ENCODE peak calls at places on chromosomes 11 and 22, in five cellular contexts. J is left ventricle myocardium inferior; V is CD8-positive, alpha-beta T cell; O is dorsolateral prefrontal cortex; A is cardiac muscle cell. H is an unnamed sample.

GRCh38 chr22:19979712-19980493 is 36.7 kb downstream of the ARVCF start:
- DNase-seq in O (no peak), V (no peak), A (no peak), J (no peak), H (no peak)

GRCh38 chr22:44576311-44577260 is 78.6 kb upstream of the RTL6 start:
- DNase-seq in O (no peak), V (no peak), A (no peak), J (no peak), H (no peak)

GRCh38 chr22:36886016-36886415 is 25.2 kb downstream of the NCF4 start:
- DNase-seq in A (no peak), V (no peak), O (no peak), J (no peak), H (no peak)

GRCh38 chr22:41862530-41863266 is 29.8 kb downstream of the SREBF2 start:
- DNase-seq in A (peak), J (no peak), O (no peak), V (no peak), H (no peak)

GRCh38 chr22:39938509-39938908 is 21.7 kb upstream of the TMA7B start:
- DNase-seq in A (no peak), O (no peak), V (peak), J (no peak), H (no peak)

GRCh38 chr22:19872779-19873137 is 18.1 kb upstream of the GNB1L start:
- DNase-seq in A (no peak), V (no peak), J (no peak), O (no peak), H (no peak)

GRCh38 chr22:31082606-31083376 is 1.7 kb downstream of the SMTN start:
- DNase-seq in J (peak), A (peak), V (peak), O (no peak), H (peak)

GRCh38 chr22:44088976-44089570 is 65.0 kb downstream of the PARVB start:
- DNase-seq in O (peak), A (no peak), V (no peak), J (peak), H (no peak)

GRCh38 chr22:48415535-48415934 is 1412.1 kb downstream of the BRD1 start:
- DNase-seq in A (no peak), J (no peak), V (no peak), O (no peak), H (no peak)

GRCh38 chr11:12802418-12803085 is 128.3 kb downstream of the TEAD1 start:
- DNase-seq in J (no peak), O (peak), V (no peak), A (no peak), H (no peak)

GRCh38 chr11:15446929-15447328 is 332.2 kb downstream of the INSC start:
- DNase-seq in A (no peak), V (no peak), J (no peak), O (no peak), H (no peak)

GRCh38 chr22:27804683-27805297 is 3.2 kb upstream of the MN1 start:
- DNase-seq in J (peak), O (peak), V (peak), A (peak), H (peak)

GRCh38 chr11:19929147-19929546 is 216.5 kb downstream of the NAV2 start:
- DNase-seq in O (no peak), A (no peak), J (no peak), V (no peak), H (no peak)

GRCh38 chr11:76310832-76311231 is 70.1 kb downstream of the THAP12 start:
- DNase-seq in V (no peak), J (no peak), A (no peak), O (no peak), H (no peak)

GRCh38 chr11:116650052-116650451 is 122.7 kb downstream of the BUD13 start:
- DNase-seq in J (no peak), O (no peak), V (no peak), A (no peak), H (no peak)

GRCh38 chr11:111336582-111337256 is 38.4 kb downstream of the POU2AF3 start:
- DNase-seq in J (no peak), V (no peak), O (no peak), A (no peak), H (no peak)

GRCh38 chr11:36601145-36601544 is 3.1 kb upstream of the RAG2 start:
- DNase-seq in V (no peak), O (no peak), J (no peak), A (no peak), H (no peak)

GRCh38 chr22:29636751-29637150 is 33.3 kb downstream of the NF2 start:
- DNase-seq in A (no peak), V (no peak), O (no peak), J (no peak), H (no peak)

GRCh38 chr22:29635734-29636357 is 32.4 kb downstream of the NF2 start:
- DNase-seq in J (no peak), V (no peak), A (peak), O (no peak), H (no peak)

GRCh38 chr22:29639096-29639495 is 35.7 kb downstream of the NF2 start:
- DNase-seq in O (no peak), A (no peak), V (no peak), J (no peak), H (no peak)

GRCh38 chr22:29641052-29641780 is 37.8 kb downstream of the NF2 start:
- DNase-seq in V (no peak), A (no peak), O (no peak), J (no peak), H (no peak)

DNA sequence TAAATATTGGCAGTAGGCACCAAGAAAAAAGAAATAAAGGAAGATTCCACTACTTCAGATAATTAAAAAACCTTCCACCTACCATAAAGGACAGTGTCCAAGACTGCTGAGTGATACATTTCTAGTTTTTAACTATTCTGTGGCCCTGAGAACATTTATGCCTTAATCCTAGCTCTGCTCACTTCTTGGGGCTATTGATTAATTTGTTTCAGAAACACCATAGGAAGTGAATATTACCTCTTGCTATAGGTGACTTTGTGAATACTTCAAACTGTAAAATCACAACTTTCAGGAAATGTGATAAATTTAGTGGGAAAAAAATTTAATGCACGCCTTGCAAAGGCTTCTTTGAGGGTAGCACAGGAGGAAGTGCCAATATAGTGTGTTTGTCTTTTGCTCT is 35.2 kb downstream of the NF2 start:
- DNase-seq in J (no peak), O (no peak), V (no peak), A (no peak), H (no peak)
- H3K4me3 ChIP-seq in J (no peak), O (no peak), V (no peak), A (no peak), H (no peak)

DNA sequence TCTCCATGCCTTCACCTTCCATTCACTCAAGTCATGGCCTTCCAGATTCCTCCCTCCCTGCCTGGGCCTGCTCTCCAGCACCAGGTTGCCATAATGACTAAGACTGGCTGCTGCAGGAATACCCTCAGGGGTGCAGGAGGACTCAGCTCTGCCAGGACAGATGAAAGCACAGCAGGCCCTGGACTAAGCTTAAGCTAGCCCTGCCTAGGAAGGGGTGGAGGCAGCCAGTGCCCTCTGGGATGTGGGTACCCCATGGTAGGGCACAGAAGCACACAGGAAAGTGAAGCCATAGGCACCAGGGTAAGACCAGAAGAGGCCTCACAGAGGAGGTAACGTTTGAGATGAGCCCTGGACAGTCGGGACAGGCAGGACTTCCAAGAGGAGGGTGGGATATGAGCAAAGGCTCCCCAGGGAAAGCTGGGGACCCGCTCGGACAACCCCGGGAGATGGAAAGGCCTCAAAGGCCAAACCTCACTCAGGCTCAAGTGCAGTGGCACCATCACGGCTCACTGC is 3.0 kb upstream of the RIN1 start:
- DNase-seq in V (no peak), J (no peak), A (no peak), O (no peak), H (no peak)
- H3K27ac ChIP-seq in V (no peak), J (no peak), A (no peak), O (no peak), H (no peak)

GRCh38 chr11:73461335-73461840 is 85.2 kb downstream of the RELT start:
- DNase-seq in O (no peak), J (no peak), V (no peak), A (no peak), H (no peak)

GRCh38 chr11:73464347-73464746 is 88.1 kb downstream of the RELT start:
- DNase-seq in V (no peak), A (peak), J (no peak), O (no peak), H (no peak)

GRCh38 chr11:73463359-73463758 is 87.2 kb downstream of the RELT start:
- DNase-seq in O (no peak), V (no peak), J (no peak), A (no peak), H (no peak)

GRCh38 chr11:73465019-73465675 is 88.9 kb downstream of the RELT start:
- DNase-seq in O (no peak), A (no peak), V (no peak), J (no peak), H (no peak)

GRCh38 chr11:73461844-73462435 is 85.7 kb downstream of the RELT start:
- DNase-seq in A (no peak), O (no peak), V (no peak), J (no peak), H (no peak)
- H3K4me3 ChIP-seq in A (no peak), O (no peak), V (no peak), J (no peak), H (no peak)

DNA sequence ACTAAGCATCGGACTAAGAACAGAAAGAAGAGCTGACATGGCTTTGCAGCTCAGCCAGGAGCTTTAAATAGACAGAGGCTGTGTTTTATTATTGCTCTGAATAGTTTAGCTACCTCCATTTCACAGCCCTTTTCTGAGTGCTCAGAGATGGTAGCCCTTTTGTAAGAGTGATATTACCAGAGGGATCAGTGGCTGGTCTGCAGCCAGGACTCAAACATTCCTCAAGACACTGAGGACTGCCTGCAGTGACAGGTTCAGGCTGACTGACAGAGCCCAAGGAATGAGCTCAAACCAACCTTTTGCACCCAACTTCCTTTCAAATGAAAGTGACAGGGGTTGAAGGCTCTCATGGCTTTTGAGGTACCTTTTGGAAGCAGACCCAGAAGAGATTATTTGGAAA is 189.0 kb downstream of the DDX10 start:
- DNase-seq in J (peak), A (peak), V (no peak), O (no peak), H (no peak)
- H3K27ac ChIP-seq in J (peak), A (peak), V (peak), O (peak), H (peak)

GRCh38 chr22:29740216-29740615 is 20.4 kb downstream of the CABP7 start:
- DNase-seq in A (no peak), V (no peak), O (no peak), J (no peak), H (no peak)

GRCh38 chr22:29738118-29738815 is 18.5 kb downstream of the CABP7 start:
- DNase-seq in V (no peak), J (no peak), A (no peak), O (no peak), H (no peak)

GRCh38 chr22:29734853-29735252 is 15.1 kb downstream of the CABP7 start:
- DNase-seq in A (no peak), V (no peak), O (no peak), J (no peak), H (no peak)

GRCh38 chr22:29739346-29739875 is 19.6 kb downstream of the CABP7 start:
- DNase-seq in V (no peak), O (no peak), A (no peak), J (no peak), H (no peak)

DNA sequence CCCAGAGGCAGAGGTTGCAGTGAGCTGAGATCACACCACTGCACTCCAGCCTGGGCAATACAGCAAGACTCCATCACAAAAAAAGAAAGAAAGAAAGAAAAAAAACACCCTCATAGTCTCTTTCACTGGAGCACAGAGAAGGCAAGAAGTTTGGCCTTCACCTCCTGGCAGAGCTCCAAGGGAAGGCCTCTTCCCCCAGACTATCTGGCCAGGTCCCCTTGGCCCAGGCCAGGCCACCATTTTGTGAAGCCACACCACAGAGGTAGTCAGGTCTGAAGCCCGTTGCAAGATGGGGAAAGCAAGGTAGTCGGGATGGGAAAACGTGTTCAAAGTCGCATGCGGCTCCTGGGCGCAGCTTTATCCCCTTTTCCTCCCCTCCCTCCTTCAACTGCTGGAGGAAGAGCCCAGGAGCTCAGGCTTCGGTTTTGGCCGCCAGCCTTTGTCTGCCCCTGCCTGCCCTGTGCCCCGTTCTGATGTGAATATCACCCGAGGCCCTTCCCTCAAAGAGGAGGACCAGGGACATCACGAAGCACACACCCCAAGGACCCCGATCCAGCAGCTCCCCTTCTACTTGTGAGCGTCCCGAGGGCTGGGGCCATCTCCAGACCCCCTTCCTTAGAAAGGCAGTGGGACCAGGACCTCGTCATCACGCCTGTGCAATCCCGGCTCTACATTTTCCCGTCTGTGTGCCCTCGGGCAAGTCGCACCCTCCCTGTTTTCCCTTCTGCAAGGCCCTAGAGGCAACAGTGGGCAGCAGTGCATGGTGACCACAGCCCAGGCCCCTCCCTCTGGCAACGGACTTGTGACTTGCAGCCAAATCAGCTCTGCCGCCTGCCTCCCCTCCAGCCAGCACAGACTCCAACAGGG is 17.7 kb downstream of the CABP7 start:
- DNase-seq in V (no peak), J (peak), O (no peak), A (no peak), H (no peak)
- H3K4me3 ChIP-seq in V (no peak), J (no peak), O (no peak), A (no peak), H (no peak)

GRCh38 chr11:26929806-26930517 is 64.0 kb upstream of the FIBIN start:
- DNase-seq in V (no peak), O (no peak), J (no peak), A (no peak), H (no peak)
- H3K27ac ChIP-seq in V (no peak), O (no peak), J (peak), A (no peak), H (no peak)

DNA sequence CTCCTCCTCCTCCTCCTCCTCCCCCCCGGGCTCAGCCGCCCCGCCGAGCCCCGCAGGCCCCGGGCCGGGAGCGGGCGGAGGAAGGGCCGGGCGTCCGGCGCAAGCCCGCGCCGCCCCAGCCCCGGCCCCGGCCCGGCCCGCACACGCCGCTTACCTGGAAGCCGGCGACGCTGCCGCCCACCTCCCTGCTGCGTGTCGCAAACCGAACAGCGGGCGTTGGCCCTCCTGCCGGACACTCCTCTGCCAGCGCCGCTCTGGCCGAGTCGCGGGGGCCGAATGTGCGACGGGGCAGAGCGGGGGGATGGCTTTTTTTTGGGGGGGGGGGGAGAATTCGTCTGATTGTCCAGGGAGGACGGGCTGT is 1.1 kb downstream of the IGF2 start:
- DNase-seq in V (no peak), A (peak), O (no peak), J (no peak), H (no peak)
- H3K4me3 ChIP-seq in V (peak), A (peak), O (no peak), J (peak), H (no peak)

GRCh38 chr11:8787372-8787771 is 104.8 kb downstream of the RPL27A start:
- DNase-seq in O (no peak), V (no peak), J (no peak), A (no peak), H (no peak)
- H3K27ac ChIP-seq in O (no peak), V (no peak), J (peak), A (no peak), H (no peak)

GRCh38 chr11:40291304-40292100 is 1168.0 kb downstream of the LRRC4C start:
- DNase-seq in A (no peak), J (no peak), O (peak), V (no peak), H (no peak)

GRCh38 chr11:40295466-40295865 is 1164.0 kb downstream of the LRRC4C start:
- DNase-seq in A (no peak), O (no peak), J (no peak), V (no peak), H (no peak)

GRCh38 chr11:40294343-40294723 is 1165.1 kb downstream of the LRRC4C start:
- DNase-seq in A (no peak), O (no peak), V (no peak), J (no peak), H (no peak)

GRCh38 chr11:40292636-40293585 is 1166.5 kb downstream of the LRRC4C start:
- DNase-seq in O (no peak), V (no peak), A (no peak), J (no peak), H (no peak)

GRCh38 chr11:40293655-40294342 is 1165.7 kb downstream of the LRRC4C start:
- DNase-seq in O (peak), J (peak), A (peak), V (no peak), H (peak)
- H3K4me3 ChIP-seq in O (peak), J (peak), A (peak), V (no peak), H (no peak)

H was measured in CD4-positive, alpha-beta memory T cell.